ENCODE peak calls at places on chromosomes 2 and 18, in nine cellular contexts. J, P, L, C, B, Z, R, E and I are unnamed samples.

GRCh38 chr2:234979204-234980167 is 27.7 kb downstream of the SH3BP4 start:
- DNase-seq in J (no peak), P (no peak), L (no peak), C (no peak), B (peak), Z (no peak), R (no peak), E (no peak), I (no peak)

GRCh38 chr2:73107211-73107926 is 5.4 kb downstream of the RAB11FIP5 start:
- DNase-seq in J (no peak), P (no peak), L (no peak), C (no peak), B (peak), Z (no peak), R (no peak), E (no peak), I (no peak)

GRCh38 chr2:27735263-27735904 is 36.1 kb upstream of the MRPL33 start:
- DNase-seq in J (peak), P (peak), L (no peak), C (no peak), B (peak), Z (peak), R (no peak), E (peak), I (no peak)

GRCh38 chr2:156037472-156037871 is 295.0 kb downstream of the NR4A2 start:
- DNase-seq in J (no peak), P (no peak), L (no peak), C (no peak), B (no peak), Z (no peak), R (no peak), E (no peak), I (no peak)

GRCh38 chr2:181955010-181955409 is 30.6 kb upstream of the PPP1R1C start:
- DNase-seq in J (no peak), P (no peak), L (no peak), C (peak), B (no peak), Z (no peak), R (no peak), E (peak), I (no peak)

GRCh38 chr18:25229080-25229479 is 122.9 kb downstream of the ZNF521 start:
- DNase-seq in J (no peak), P (no peak), L (no peak), C (no peak), B (peak), Z (no peak), R (no peak), E (no peak), I (no peak)

GRCh38 chr2:118851650-118852049 is 4.2 kb upstream of the EN1 start:
- DNase-seq in J (peak), P (no peak), L (no peak), C (no peak), B (no peak), Z (peak), R (no peak), E (no peak), I (no peak)

GRCh38 chr18:77346446-77346845 is 96.8 kb downstream of the GALR1 start:
- DNase-seq in J (no peak), P (no peak), L (no peak), C (no peak), B (no peak), Z (no peak), R (no peak), E (no peak), I (no peak)

GRCh38 chr2:204452464-204453023 is 92.7 kb upstream of the PARD3B start:
- DNase-seq in J (peak), P (no peak), L (no peak), C (peak), B (peak), Z (no peak), R (no peak), E (peak), I (peak)

GRCh38 chr2:159738509-159739390 is 26.4 kb downstream of the MARCHF7 start:
- DNase-seq in J (peak), P (no peak), L (no peak), C (no peak), B (no peak), Z (no peak), R (no peak), E (no peak), I (no peak)

GRCh38 chr2:17781482-17781881 is 27.5 kb downstream of the GEN1 start:
- DNase-seq in J (no peak), P (no peak), L (no peak), C (no peak), B (no peak), Z (no peak), R (no peak), E (no peak), I (no peak)

GRCh38 chr2:99081886-99082285 is 59.6 kb upstream of the C2orf15 start:
- DNase-seq in J (peak), P (no peak), L (no peak), C (no peak), B (no peak), Z (no peak), R (no peak), E (no peak), I (no peak)

GRCh38 chr2:15685143-15685542 is 93.5 kb downstream of the DDX1 start:
- DNase-seq in J (no peak), P (no peak), L (no peak), C (no peak), B (no peak), Z (no peak), R (no peak), E (no peak), I (no peak)

GRCh38 chr18:24402209-24402785 is 4.7 kb upstream of the OSBPL1A start:
- DNase-seq in J (peak), P (no peak), L (peak), C (no peak), B (no peak), Z (no peak), R (peak), E (no peak), I (no peak)

GRCh38 chr2:86744152-86744551 is 24.1 kb downstream of the RMND5A start:
- DNase-seq in J (peak), P (no peak), L (no peak), C (no peak), B (no peak), Z (no peak), R (no peak), E (no peak), I (no peak)

GRCh38 chr2:67256892-67257291 is 140.2 kb upstream of the ETAA1 start:
- DNase-seq in J (no peak), P (no peak), L (no peak), C (no peak), B (no peak), Z (no peak), R (no peak), E (peak), I (no peak)

GRCh38 chr2:23533014-23533730 is 148.2 kb downstream of the KLHL29 start:
- DNase-seq in J (peak), P (no peak), L (no peak), C (no peak), B (no peak), Z (no peak), R (no peak), E (no peak), I (no peak)

GRCh38 chr18:77095356-77096030 is 37.1 kb downstream of the MBP start:
- DNase-seq in J (no peak), P (no peak), L (no peak), C (no peak), B (no peak), Z (no peak), R (no peak), E (no peak), I (no peak)

GRCh38 chr2:217672472-217672871 is 330.3 kb downstream of the TNS1 start:
- DNase-seq in J (no peak), P (no peak), L (no peak), C (no peak), B (no peak), Z (no peak), R (no peak), E (no peak), I (no peak)

GRCh38 chr18:34611904-34612303 is 98.2 kb upstream of the DTNA start:
- DNase-seq in J (no peak), P (no peak), L (no peak), C (no peak), B (no peak), Z (no peak), R (no peak), E (no peak), I (no peak)

GRCh38 chr2:195532628-195533271 is 124.3 kb upstream of the SLC39A10 start:
- DNase-seq in J (no peak), P (no peak), L (peak), C (no peak), B (no peak), Z (no peak), R (peak), E (peak), I (no peak)

GRCh38 chr2:159201321-159202063 is 85.0 kb downstream of the WDSUB1 start:
- DNase-seq in J (no peak), P (no peak), L (no peak), C (no peak), B (no peak), Z (no peak), R (no peak), E (no peak), I (no peak)

GRCh38 chr18:12904012-12904516 is 20.0 kb upstream of the PTPN2 start:
- DNase-seq in J (no peak), P (no peak), L (no peak), C (no peak), B (no peak), Z (no peak), R (no peak), E (no peak), I (no peak)

GRCh38 chr2:86249843-86250402 is 50.7 kb downstream of the MRPL35 start:
- DNase-seq in J (no peak), P (no peak), L (peak), C (peak), B (peak), Z (peak), R (peak), E (no peak), I (no peak)

GRCh38 chr2:203672856-203673255 is 33.6 kb upstream of the CD28 start:
- DNase-seq in J (no peak), P (no peak), L (no peak), C (no peak), B (no peak), Z (no peak), R (no peak), E (no peak), I (no peak)

GRCh38 chr2:42261531-42262195 is 92.5 kb downstream of the EML4 start:
- DNase-seq in J (no peak), P (no peak), L (no peak), C (no peak), B (no peak), Z (no peak), R (no peak), E (no peak), I (no peak)

GRCh38 chr2:234178309-234179030 is 128.0 kb downstream of the SPP2 start:
- DNase-seq in J (no peak), P (peak), L (no peak), C (no peak), B (no peak), Z (no peak), R (no peak), E (peak), I (no peak)

GRCh38 chr2:216838146-216838545 is 21.7 kb downstream of the TNP1 start:
- DNase-seq in J (no peak), P (no peak), L (no peak), C (no peak), B (no peak), Z (no peak), R (no peak), E (no peak), I (no peak)

GRCh38 chr2:75431757-75432156 is 129.0 kb downstream of the EVA1A start:
- DNase-seq in J (no peak), P (no peak), L (peak), C (no peak), B (no peak), Z (no peak), R (peak), E (no peak), I (no peak)

GRCh38 chr2:218607436-218608115 is at the start of gene PLCD4:
- DNase-seq in J (peak), P (no peak), L (no peak), C (no peak), B (no peak), Z (no peak), R (peak), E (peak), I (no peak)

GRCh38 chr18:55566456-55566935 is 21.5 kb downstream of the TCF4 start:
- DNase-seq in J (no peak), P (no peak), L (no peak), C (no peak), B (no peak), Z (no peak), R (no peak), E (no peak), I (no peak)

GRCh38 chr2:72770879-72771461 is 54.9 kb downstream of the EXOC6B start:
- DNase-seq in J (peak), P (no peak), L (peak), C (no peak), B (peak), Z (peak), R (peak), E (peak), I (peak)

GRCh38 chr2:96869281-96869823 is 528 bp downstream of the SEMA4C start:
- DNase-seq in J (peak), P (peak), L (no peak), C (no peak), B (peak), Z (peak), R (no peak), E (peak), I (no peak)

GRCh38 chr2:205177505-205177904 is 504.8 kb upstream of the NRP2 start:
- DNase-seq in J (no peak), P (no peak), L (no peak), C (no peak), B (no peak), Z (no peak), R (no peak), E (no peak), I (no peak)

GRCh38 chr2:65319674-65320041 is 92.0 kb downstream of the ACTR2 start:
- DNase-seq in J (no peak), P (no peak), L (no peak), C (no peak), B (no peak), Z (no peak), R (no peak), E (no peak), I (no peak)
- H3K27ac ChIP-seq in J (no peak), P (no peak), L (no peak), C (peak), B (peak), Z (peak), R (no peak), E (peak), I (no peak)

GRCh38 chr18:27778441-27778840 is 398.5 kb downstream of the CDH2 start:
- DNase-seq in J (peak), P (no peak), L (no peak), C (no peak), B (no peak), Z (no peak), R (no peak), E (peak), I (no peak)

GRCh38 chr18:27785815-27786537 is 391.0 kb downstream of the CDH2 start:
- DNase-seq in J (peak), P (peak), L (no peak), C (no peak), B (no peak), Z (no peak), R (no peak), E (no peak), I (no peak)

GRCh38 chr18:27778925-27779324 is 398.0 kb downstream of the CDH2 start:
- DNase-seq in J (peak), P (no peak), L (no peak), C (no peak), B (no peak), Z (no peak), R (no peak), E (no peak), I (no peak)

GRCh38 chr18:27780061-27780740 is 396.7 kb downstream of the CDH2 start:
- DNase-seq in J (no peak), P (no peak), L (no peak), C (no peak), B (no peak), Z (no peak), R (no peak), E (no peak), I (no peak)
- H3K27ac ChIP-seq in J (no peak), P (no peak), L (no peak), C (no peak), B (no peak), Z (no peak), R (no peak), E (no peak), I (no peak)

GRCh38 chr18:70183441-70183840 is 22.0 kb downstream of the RTTN start:
- DNase-seq in J (no peak), P (no peak), L (no peak), C (no peak), B (no peak), Z (no peak), R (no peak), E (no peak), I (no peak)

GRCh38 chr18:70181725-70182124 is 23.8 kb downstream of the RTTN start:
- DNase-seq in J (no peak), P (no peak), L (no peak), C (no peak), B (no peak), Z (no peak), R (no peak), E (no peak), I (no peak)

GRCh38 chr18:70176537-70176936 is 28.9 kb downstream of the RTTN start:
- DNase-seq in J (no peak), P (no peak), L (no peak), C (no peak), B (no peak), Z (no peak), R (no peak), E (no peak), I (no peak)

GRCh38 chr18:70182548-70182947 is 22.9 kb downstream of the RTTN start:
- DNase-seq in J (no peak), P (no peak), L (no peak), C (no peak), B (no peak), Z (no peak), R (no peak), E (no peak), I (no peak)

DNA sequence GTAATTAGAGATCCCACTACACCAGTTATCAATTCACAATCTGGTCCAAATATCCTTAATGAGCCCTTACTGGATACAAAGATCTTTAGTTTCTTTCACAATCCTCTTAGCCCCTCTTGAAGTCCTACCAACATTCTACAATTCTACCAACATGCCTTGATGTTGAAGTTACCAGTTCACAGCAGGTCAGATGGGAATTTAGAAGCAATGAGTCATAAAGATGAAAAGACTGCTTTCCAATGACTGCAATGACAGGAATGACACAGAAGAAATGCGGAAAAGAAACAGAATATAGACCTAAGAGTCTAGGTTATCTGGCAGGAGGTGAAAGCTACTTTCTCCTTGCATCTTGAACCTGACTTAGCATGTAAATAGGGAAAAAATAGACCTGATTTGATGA is 24.5 kb downstream of the RTTN start:
- DNase-seq in J (no peak), P (no peak), L (no peak), C (no peak), B (no peak), Z (no peak), R (no peak), E (peak), I (no peak)
- H3K27ac ChIP-seq in J (no peak), P (no peak), L (no peak), C (peak), B (no peak), Z (no peak), R (no peak), E (no peak), I (no peak)

GRCh38 chr2:84927275-84927627 is 21.8 kb downstream of the TMSB10 start:
- DNase-seq in J (no peak), P (no peak), L (no peak), C (no peak), B (no peak), Z (no peak), R (no peak), E (no peak), I (no peak)
- H3K27ac ChIP-seq in J (no peak), P (no peak), L (peak), C (peak), B (no peak), Z (no peak), R (no peak), E (peak), I (no peak)

GRCh38 chr2:190804182-190804795 is 76.3 kb upstream of the GLS start:
- DNase-seq in J (peak), P (no peak), L (no peak), C (no peak), B (no peak), Z (no peak), R (peak), E (no peak), I (no peak)
- H3K27ac ChIP-seq in J (no peak), P (no peak), L (no peak), C (no peak), B (no peak), Z (no peak), R (no peak), E (no peak), I (no peak)

GRCh38 chr2:38526195-38526594 is 76.5 kb downstream of the HNRNPLL start:
- DNase-seq in J (no peak), P (no peak), L (no peak), C (no peak), B (no peak), Z (no peak), R (peak), E (peak), I (no peak)

GRCh38 chr2:38524580-38524979 is 78.1 kb downstream of the HNRNPLL start:
- DNase-seq in J (no peak), P (no peak), L (peak), C (no peak), B (no peak), Z (no peak), R (peak), E (no peak), I (no peak)

GRCh38 chr2:38522754-38523349 is 79.9 kb downstream of the HNRNPLL start:
- DNase-seq in J (peak), P (no peak), L (no peak), C (no peak), B (no peak), Z (no peak), R (peak), E (no peak), I (no peak)

GRCh38 chr2:38521835-38522234 is 80.9 kb downstream of the HNRNPLL start:
- DNase-seq in J (no peak), P (no peak), L (no peak), C (no peak), B (no peak), Z (no peak), R (no peak), E (no peak), I (no peak)

GRCh38 chr2:38523728-38524437 is 78.8 kb downstream of the HNRNPLL start:
- DNase-seq in J (peak), P (no peak), L (peak), C (no peak), B (no peak), Z (no peak), R (peak), E (no peak), I (no peak)
- H3K27ac ChIP-seq in J (no peak), P (no peak), L (peak), C (no peak), B (no peak), Z (no peak), R (peak), E (no peak), I (no peak)

GRCh38 chr18:36529747-36530146 is 232.2 kb downstream of the FHOD3 start:
- DNase-seq in J (no peak), P (no peak), L (no peak), C (no peak), B (no peak), Z (no peak), R (no peak), E (no peak), I (no peak)

GRCh38 chr18:36527025-36527424 is 229.5 kb downstream of the FHOD3 start:
- DNase-seq in J (no peak), P (no peak), L (no peak), C (no peak), B (no peak), Z (no peak), R (no peak), E (no peak), I (no peak)

GRCh38 chr18:36526611-36527010 is 229.1 kb downstream of the FHOD3 start:
- DNase-seq in J (no peak), P (no peak), L (no peak), C (no peak), B (no peak), Z (no peak), R (no peak), E (no peak), I (no peak)

GRCh38 chr18:36525913-36526312 is 228.4 kb downstream of the FHOD3 start:
- DNase-seq in J (no peak), P (no peak), L (no peak), C (no peak), B (no peak), Z (no peak), R (no peak), E (no peak), I (no peak)

DNA sequence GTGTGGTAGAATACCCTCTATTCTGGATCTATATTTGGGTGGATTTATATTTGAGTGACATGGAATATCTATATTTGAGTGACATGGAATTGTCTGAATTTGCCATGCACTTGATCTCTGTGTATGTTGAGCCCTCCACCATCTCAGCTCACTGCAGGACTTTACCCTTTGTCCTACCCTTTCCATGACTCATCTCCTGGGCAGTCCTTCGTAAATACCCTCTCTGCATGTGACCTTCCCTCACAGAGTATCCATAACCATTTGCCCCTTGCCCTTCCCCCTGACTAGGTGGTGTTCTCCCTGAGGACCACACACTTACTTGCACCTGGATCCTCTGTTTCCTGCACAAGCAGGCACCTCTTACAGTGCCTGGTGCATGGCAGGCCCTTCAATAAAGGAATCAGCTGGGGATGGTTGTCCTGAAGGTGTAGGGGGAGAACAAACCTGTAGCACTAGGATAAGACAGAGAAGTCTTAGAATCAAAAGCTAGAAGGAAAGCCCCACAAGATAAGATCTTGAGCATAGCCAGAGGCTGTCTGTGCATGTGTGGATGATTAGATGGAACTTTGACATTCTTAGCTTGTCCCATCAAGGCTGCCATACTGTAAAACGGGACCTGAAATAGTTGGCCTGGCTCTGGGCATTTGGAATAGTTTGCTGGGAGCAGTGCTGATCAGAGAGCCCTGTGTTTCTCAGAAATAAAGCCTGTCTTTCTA is 230.4 kb downstream of the FHOD3 start:
- DNase-seq in J (no peak), P (no peak), L (no peak), C (no peak), B (no peak), Z (no peak), R (no peak), E (no peak), I (no peak)
- H3K27ac ChIP-seq in J (no peak), P (no peak), L (no peak), C (no peak), B (no peak), Z (no peak), R (no peak), E (no peak), I (no peak)